ENCODE peak calls at places on chromosomes 16 and 17, in eight cellular contexts. N is breast epithelium, L is left lung, P is IMR-90, S is MM.1S, F is A549, Y is heart left ventricle, K is cardiac muscle cell. Q is an unnamed sample. For H3K4me1, the result is how much of the 10 kb centered on the place peaks cover.

GRCh38 chr17:83116783-83117555 is 37.6 kb downstream of the METRNL start:
- DNase-seq in P (no peak), N (no peak), Y (peak), S (no peak), L (peak), F (no peak), K (no peak), Q (no peak)

GRCh38 chr16:8727084-8727590 is 52.7 kb downstream of the ABAT start:
- DNase-seq in P (no peak), L (no peak), S (no peak), Y (no peak), F (no peak), N (no peak), K (no peak), Q (no peak)

GRCh38 chr17:62775876-62776275 is 32.2 kb downstream of the MARCHF10 start:
- DNase-seq in S (no peak), K (no peak), Y (no peak), L (no peak), N (no peak), F (no peak), P (peak), Q (no peak)

GRCh38 chr16:74954763-74955162 is 30.2 kb downstream of the WDR59 start:
- DNase-seq in P (no peak), S (no peak), L (no peak), K (no peak), N (no peak), Y (no peak), F (no peak), Q (no peak)

GRCh38 chr16:77951788-77952187 is 70.6 kb upstream of the CLEC3A start:
- DNase-seq in F (peak), N (no peak), P (no peak), S (peak), Y (no peak), L (no peak), K (peak), Q (no peak)

GRCh38 chr17:74296548-74296936 is 22.5 kb downstream of the DNAI2 start:
- DNase-seq in F (peak), Y (peak), N (no peak), P (peak), L (peak), S (peak), K (peak), Q (peak)

GRCh38 chr16:50001144-50001543 is 23.9 kb upstream of the CNEP1R1 start:
- DNase-seq in F (no peak), K (no peak), L (no peak), P (no peak), N (no peak), Y (no peak), S (no peak), Q (no peak)

GRCh38 chr17:35312790-35313711 is 60.4 kb downstream of the SLFN11 start:
- DNase-seq in Y (peak), S (peak), F (peak), L (peak), K (peak), P (peak), N (no peak), Q (peak)

GRCh38 chr17:67833134-67833533 is 7.8 kb downstream of the BPTF start:
- DNase-seq in L (no peak), S (no peak), Y (no peak), P (no peak), N (no peak), K (no peak), F (no peak), Q (no peak)

GRCh38 chr16:21646091-21646490 is 6.3 kb downstream of the IGSF6 start:
- DNase-seq in S (no peak), L (no peak), Y (no peak), P (no peak), N (no peak), K (peak), F (no peak), Q (no peak)

GRCh38 chr16:85989863-85990643 is 91.1 kb downstream of the IRF8 start:
- DNase-seq in Y (no peak), L (no peak), F (no peak), P (no peak), K (no peak), N (no peak), S (no peak), Q (no peak)

GRCh38 chr16:71927383-71927782 is 32.1 kb downstream of the IST1 start:
- DNase-seq in Y (peak), L (no peak), P (peak), F (no peak), N (peak), S (no peak), K (peak), Q (peak)

GRCh38 chr17:68302666-68303065 is 11.4 kb downstream of the ARSG start:
- DNase-seq in K (no peak), F (no peak), S (no peak), L (no peak), P (no peak), N (no peak), Y (no peak), Q (peak)

GRCh38 chr16:79599837-79600635 is 501 bp downstream of the MAF start:
- DNase-seq in L (peak), S (peak), N (peak), K (peak), Y (peak), P (no peak), F (peak), Q (peak)

GRCh38 chr17:74842599-74843351 is 16.9 kb downstream of the GRIN2C start:
- DNase-seq in Y (peak), P (peak), K (peak), N (no peak), F (peak), L (peak), S (peak), Q (peak)

GRCh38 chr16:30934827-30935557 is 11.6 kb downstream of the FBXL19 start:
- DNase-seq in N (no peak), K (peak), S (peak), Y (no peak), F (peak), P (peak), L (peak), Q (no peak)

GRCh38 chr17:83065660-83066542 is 13.5 kb upstream of the METRNL start:
- DNase-seq in P (no peak), L (no peak), N (peak), Y (peak), F (no peak), K (no peak), S (no peak), Q (peak)

GRCh38 chr16:67240506-67240905 is 6.8 kb downstream of the FHOD1 start:
- DNase-seq in L (peak), N (no peak), S (no peak), P (peak), Y (no peak), K (no peak), F (no peak), Q (peak)

GRCh38 chr16:86298166-86299131 is 211.9 kb upstream of the FOXF1 start:
- DNase-seq in Y (no peak), L (peak), K (no peak), S (no peak), F (no peak), P (peak), N (no peak), Q (no peak)

GRCh38 chr17:59369026-59369724 is 37.7 kb downstream of the YPEL2 start:
- DNase-seq in S (no peak), P (no peak), N (no peak), F (no peak), L (no peak), K (peak), Y (no peak), Q (no peak)

GRCh38 chr16:82192665-82193064 is 22.6 kb upstream of the MPHOSPH6 start:
- DNase-seq in P (peak), F (no peak), L (no peak), S (no peak), N (no peak), K (peak), Y (no peak), Q (no peak)

GRCh38 chr17:58321571-58322525 is 6.7 kb downstream of the TSPOAP1 start:
- DNase-seq in Y (peak), F (no peak), N (no peak), P (no peak), S (no peak), L (no peak), K (no peak), Q (no peak)

GRCh38 chr16:55377840-55378239 is 53.8 kb downstream of the IRX6 start:
- DNase-seq in K (no peak), P (no peak), F (no peak), N (no peak), Y (no peak), L (no peak), S (no peak), Q (no peak)

DNA sequence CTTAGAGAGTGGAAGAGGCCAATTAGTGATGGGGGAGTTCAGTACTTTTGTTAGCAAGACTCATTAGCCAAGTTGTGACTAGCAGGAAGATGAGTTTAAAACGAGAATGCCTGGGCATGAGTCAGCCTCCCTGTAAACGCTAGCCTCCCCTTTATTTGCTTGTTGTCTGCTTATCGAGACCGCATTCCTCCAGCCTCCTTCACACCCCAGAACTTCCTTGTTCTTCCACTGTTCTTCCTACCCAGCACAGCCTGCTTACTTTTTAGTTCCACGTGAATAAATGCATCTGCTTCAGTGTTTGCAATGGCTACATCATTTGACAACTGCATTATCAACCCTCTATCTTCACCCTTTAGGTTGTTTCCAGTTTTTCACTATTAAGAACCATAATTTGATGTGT is 20.2 kb upstream of the OR3A1 start:
- DNase-seq in P (no peak), S (no peak), L (no peak), N (no peak), F (no peak), Y (no peak), K (peak), Q (no peak)
- H3K4me1 ChIP-seq in P (under half), S (under half), L (under half), N (under half), F (under half), Y (under half), K (under half), Q (under half)

GRCh38 chr16:58013201-58013956 is 12.2 kb downstream of the USB1 start:
- DNase-seq in K (no peak), S (no peak), F (no peak), N (no peak), Y (no peak), P (no peak), L (no peak), Q (no peak)
- TF ChIP-seq CTCF in K (no peak), S (no peak), F (no peak), N (no peak), Y (no peak), P (no peak), L (no peak), Q (no peak)

GRCh38 chr17:77457572-77458201 is 316.9 kb downstream of the SEC14L1 start:
- DNase-seq in Y (no peak), L (no peak), N (no peak), K (no peak), P (no peak), F (no peak), S (no peak), Q (no peak)
- H3K4me1 ChIP-seq in Y (under half), L (half or more), N (under half), K (half or more), P (half or more), F (under half), S (under half), Q (under half)

GRCh38 chr16:88309905-88310259 is 72.9 kb upstream of the ZNF469 start:
- DNase-seq in L (no peak), P (no peak), S (no peak), F (no peak), K (no peak), N (no peak), Y (peak), Q (no peak)
- TF ChIP-seq CTCF in L (no peak), P (no peak), S (no peak), F (no peak), K (peak), N (no peak), Y (no peak), Q (no peak)

GRCh38 chr17:17476865-17477467 is at the start of gene MED9:
- DNase-seq in F (peak), K (peak), N (peak), Y (peak), L (peak), S (peak), P (peak), Q (peak)
- H3K4me1 ChIP-seq in F (under half), K (under half), N (under half), Y (under half), L (under half), S (under half), P (under half), Q (under half)

GRCh38 chr16:10921536-10922327 is 20.5 kb downstream of the DEXI start:
- DNase-seq in N (no peak), P (no peak), F (no peak), Y (no peak), K (peak), S (no peak), L (no peak), Q (no peak)

GRCh38 chr16:10920726-10921427 is 21.4 kb downstream of the DEXI start:
- DNase-seq in L (no peak), F (no peak), K (no peak), N (no peak), Y (no peak), P (no peak), S (no peak), Q (peak)

GRCh38 chr16:10919003-10919351 is 23.3 kb downstream of the DEXI start:
- DNase-seq in Y (no peak), L (no peak), S (no peak), N (no peak), P (no peak), K (no peak), F (no peak), Q (no peak)

GRCh38 chr16:10916534-10916933 is 25.7 kb downstream of the DEXI start:
- DNase-seq in K (no peak), F (no peak), S (no peak), N (no peak), P (no peak), Y (no peak), L (no peak), Q (no peak)

DNA sequence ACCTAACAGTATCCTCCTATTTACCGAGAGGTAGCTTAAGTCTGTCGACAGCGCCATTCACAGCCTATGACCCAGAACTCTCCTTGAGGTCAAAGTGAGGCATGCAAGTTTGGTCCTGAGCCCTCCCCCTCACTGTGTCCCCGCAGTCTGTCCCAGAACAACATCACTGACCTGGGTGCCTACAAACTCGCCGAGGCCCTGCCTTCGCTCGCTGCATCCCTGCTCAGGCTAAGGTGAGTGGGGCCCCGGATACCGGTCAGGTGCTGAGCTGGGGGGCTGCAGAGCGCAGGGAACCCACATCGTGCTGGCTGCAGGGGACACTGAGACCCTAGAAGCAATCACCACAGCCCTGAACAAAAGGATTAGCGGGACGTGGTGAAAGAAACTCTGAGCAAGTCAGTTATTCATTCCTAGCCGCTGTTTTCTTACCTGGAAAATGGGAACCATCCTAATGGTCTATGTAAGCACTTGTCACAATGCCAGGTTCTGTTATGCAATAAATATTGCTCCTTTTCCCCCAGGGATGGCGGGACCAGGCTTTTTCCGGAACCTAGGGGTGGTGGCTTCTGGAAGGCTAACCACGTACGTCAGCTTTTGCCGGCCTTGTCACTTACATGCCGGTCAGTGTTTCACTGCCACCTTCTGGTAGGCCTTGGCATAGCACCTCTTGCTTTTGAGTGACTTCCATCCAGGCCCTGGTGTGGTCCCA is 23.8 kb downstream of the DEXI start:
- DNase-seq in Y (peak), N (peak), K (peak), F (peak), S (peak), P (peak), L (peak), Q (peak)
- TF ChIP-seq CTCF in Y (peak), N (peak), K (peak), F (peak), S (peak), P (peak), L (peak), Q (peak)

GRCh38 chr17:19012171-19013080 is 7.9 kb upstream of the FAM83G start:
- DNase-seq in K (no peak), N (no peak), L (no peak), S (no peak), Y (peak), P (no peak), F (no peak), Q (no peak)
- H3K4me1 ChIP-seq in K (under half), N (under half), L (under half), S (under half), Y (under half), P (under half), F (under half), Q (under half)

GRCh38 chr16:35391328-35391727 is 1931.9 kb downstream of the TP53TG3F start:
- DNase-seq in P (peak), K (no peak), Y (peak), S (peak), L (no peak), N (no peak), F (no peak), Q (no peak)
- TF ChIP-seq CTCF in P (peak), K (peak), Y (peak), S (peak), L (peak), N (peak), F (no peak), Q (no peak)

Q was measured in thyroid gland.